ENCODE peak calls at places on chromosomes 1 and 21, in six cellular contexts. S is activated CD8-positive, alpha-beta memory T cell treated with anti-CD3 and anti-CD28 coated beads for 48 hours; U is endodermal cell; X is posterior vena cava; G is progenitor cell of endocrine pancreas; W is IMR-90. D is an unnamed sample.
A peak's percentile ranks its signal among the peaks of the same experiment; 100 is the strongest.

GRCh38 chr21:42234464-42235241 is 15.7 kb downstream of the ABCG1 start:
- DNase-seq in U (peak; percentile 86), W (peak; percentile 45), S (peak; percentile 37), X (peak; percentile 91), G (peak; percentile 66), D (peak; percentile 54)

GRCh38 chr1:87203890-87204289 is 124.8 kb upstream of the LMO4 start:
- DNase-seq in W (peak; percentile 74), X (no peak), U (no peak), G (no peak), S (no peak), D (no peak)

GRCh38 chr1:110606784-110607662 is 865 bp upstream of the KCNA2 start:
- DNase-seq in X (peak; percentile 79), U (peak; percentile 81), G (no peak), W (no peak), S (no peak), D (no peak)

GRCh38 chr1:7386226-7387052 is 384.7 kb upstream of the VAMP3 start:
- DNase-seq in G (no peak), X (peak; percentile 66), S (no peak), W (no peak), U (peak; percentile 40), D (no peak)

GRCh38 chr1:225462714-225463574 is 35.1 kb upstream of the LBR start:
- DNase-seq in S (no peak), G (no peak), U (peak; percentile 69), X (peak; percentile 55), W (no peak), D (no peak)

GRCh38 chr1:12087797-12088314 is 24.8 kb downstream of the TNFRSF8 start:
- DNase-seq in X (peak; percentile 62), G (no peak), U (no peak), W (no peak), S (peak; percentile 41), D (no peak)

GRCh38 chr1:191575180-191575579 is 583.1 kb upstream of the RGS18 start:
- DNase-seq in U (no peak), X (no peak), W (peak; percentile 21), S (no peak), G (no peak), D (no peak)

GRCh38 chr1:234694661-234695060 is 84.7 kb upstream of the IRF2BP2 start:
- DNase-seq in W (no peak), U (no peak), S (no peak), G (no peak), X (no peak), D (no peak)

GRCh38 chr1:111628153-111628552 is 8.6 kb downstream of the RAP1A start:
- DNase-seq in S (no peak), G (no peak), X (no peak), W (no peak), U (no peak), D (no peak)

GRCh38 chr21:15741510-15741909 is 11.7 kb downstream of the USP25 start:
- DNase-seq in S (no peak), W (peak; percentile 67), G (no peak), X (no peak), U (no peak), D (no peak)

GRCh38 chr1:172180886-172181285 is 239.6 kb upstream of the C1orf105 start:
- DNase-seq in W (peak; percentile 70), U (no peak), X (peak; percentile 78), G (no peak), S (no peak), D (no peak)

GRCh38 chr1:1527092-1527816 is 13.2 kb downstream of the TMEM240 start:
- DNase-seq in U (no peak), X (no peak), W (no peak), S (no peak), G (no peak), D (no peak)

GRCh38 chr1:19437911-19438310 is 47.4 kb downstream of the CAPZB start:
- DNase-seq in U (no peak), G (no peak), S (no peak), W (peak; percentile 48), X (peak; percentile 96), D (no peak)

GRCh38 chr1:63668298-63668697 is 75.1 kb downstream of the PGM1 start:
- DNase-seq in W (peak; percentile 48), U (no peak), S (no peak), G (no peak), X (no peak), D (no peak)